ENCODE peak calls at places on chromosomes 5 and 9, in six cellular contexts. One of them, this sample, is unnamed.

GRCh38 chr5:61332891-61333350 is 863 bp downstream of the ZSWIM6 start:
- DNase-seq in MV-4-11: peak; percentile 18
- DNase-seq in stimulated activated CD4-positive, alpha-beta T cell treated with anti-CD3 and anti-CD28 coated beads, Interleukin-15, amount 100 ng/mL, for 1 hour: peak; percentile 18
- DNase-seq in aorta: peak; percentile 81
- DNase-seq in AG04449: no peak
- DNase-seq in GM10248: peak; percentile 34
- DNase-seq in this sample: peak; percentile 7

GRCh38 chr9:28234133-28234898 is 661.0 kb upstream of the C9orf72 start:
- DNase-seq in AG04449: no peak
- DNase-seq in aorta: no peak
- DNase-seq in stimulated activated CD4-positive, alpha-beta T cell treated with anti-CD3 and anti-CD28 coated beads, Interleukin-15, amount 100 ng/mL, for 1 hour: no peak
- DNase-seq in GM10248: no peak
- DNase-seq in MV-4-11: peak; percentile 88
- DNase-seq in this sample: no peak

GRCh38 chr5:41509399-41510175 is 814 bp downstream of the PLCXD3 start:
- DNase-seq in MV-4-11: no peak
- DNase-seq in GM10248: no peak
- DNase-seq in stimulated activated CD4-positive, alpha-beta T cell treated with anti-CD3 and anti-CD28 coated beads, Interleukin-15, amount 100 ng/mL, for 1 hour: no peak
- DNase-seq in aorta: no peak
- DNase-seq in AG04449: no peak
- DNase-seq in this sample: no peak

GRCh38 chr5:93359296-93359957 is 221.6 kb downstream of the NR2F1-AS1 start:
- DNase-seq in stimulated activated CD4-positive, alpha-beta T cell treated with anti-CD3 and anti-CD28 coated beads, Interleukin-15, amount 100 ng/mL, for 1 hour: no peak
- DNase-seq in GM10248: no peak
- DNase-seq in aorta: no peak
- DNase-seq in MV-4-11: no peak
- DNase-seq in AG04449: no peak
- DNase-seq in this sample: no peak

GRCh38 chr5:133370281-133370890 is 242.0 kb downstream of the FSTL4 start:
- DNase-seq in stimulated activated CD4-positive, alpha-beta T cell treated with anti-CD3 and anti-CD28 coated beads, Interleukin-15, amount 100 ng/mL, for 1 hour: no peak
- DNase-seq in MV-4-11: no peak
- DNase-seq in AG04449: no peak
- DNase-seq in GM10248: no peak
- DNase-seq in aorta: no peak
- DNase-seq in this sample: no peak

GRCh38 chr5:51002368-51002767 is 335.9 kb downstream of the PARP8 start:
- DNase-seq in AG04449: no peak
- DNase-seq in GM10248: no peak
- DNase-seq in MV-4-11: no peak
- DNase-seq in aorta: no peak
- DNase-seq in stimulated activated CD4-positive, alpha-beta T cell treated with anti-CD3 and anti-CD28 coated beads, Interleukin-15, amount 100 ng/mL, for 1 hour: no peak
- DNase-seq in this sample: no peak

GRCh38 chr5:139600336-139600949 is 39.3 kb downstream of the UBE2D2 start:
- DNase-seq in GM10248: no peak
- DNase-seq in stimulated activated CD4-positive, alpha-beta T cell treated with anti-CD3 and anti-CD28 coated beads, Interleukin-15, amount 100 ng/mL, for 1 hour: no peak
- DNase-seq in MV-4-11: peak; percentile 49
- DNase-seq in AG04449: no peak
- DNase-seq in aorta: no peak
- DNase-seq in this sample: no peak

GRCh38 chr9:35114113-35114847 is 1.4 kb downstream of the ATOSB start:
- DNase-seq in aorta: peak; percentile 95
- DNase-seq in stimulated activated CD4-positive, alpha-beta T cell treated with anti-CD3 and anti-CD28 coated beads, Interleukin-15, amount 100 ng/mL, for 1 hour: peak; percentile 36
- DNase-seq in AG04449: peak; percentile 83
- DNase-seq in GM10248: peak; percentile 49
- DNase-seq in MV-4-11: peak; percentile 88
- DNase-seq in this sample: peak; percentile 71

GRCh38 chr9:126589349-126589748 is 24.4 kb upstream of the LMX1B start:
- DNase-seq in AG04449: no peak
- DNase-seq in aorta: no peak
- DNase-seq in MV-4-11: no peak
- DNase-seq in stimulated activated CD4-positive, alpha-beta T cell treated with anti-CD3 and anti-CD28 coated beads, Interleukin-15, amount 100 ng/mL, for 1 hour: no peak
- DNase-seq in GM10248: no peak
- DNase-seq in this sample: no peak

GRCh38 chr5:84378420-84378819 is 6.3 kb downstream of the EDIL3 start:
- DNase-seq in GM10248: no peak
- DNase-seq in AG04449: no peak
- DNase-seq in stimulated activated CD4-positive, alpha-beta T cell treated with anti-CD3 and anti-CD28 coated beads, Interleukin-15, amount 100 ng/mL, for 1 hour: no peak
- DNase-seq in aorta: no peak
- DNase-seq in MV-4-11: no peak
- DNase-seq in this sample: no peak

GRCh38 chr5:96157077-96157780 is 195.6 kb upstream of the ELL2 start:
- DNase-seq in stimulated activated CD4-positive, alpha-beta T cell treated with anti-CD3 and anti-CD28 coated beads, Interleukin-15, amount 100 ng/mL, for 1 hour: no peak
- DNase-seq in MV-4-11: no peak
- DNase-seq in GM10248: no peak
- DNase-seq in AG04449: no peak
- DNase-seq in aorta: no peak
- DNase-seq in this sample: no peak

GRCh38 chr9:137619240-137620090 is 660 bp downstream of the EHMT1 start:
- DNase-seq in MV-4-11: peak; percentile 15
- DNase-seq in GM10248: peak; percentile 61
- DNase-seq in aorta: peak; percentile 66
- DNase-seq in AG04449: no peak
- DNase-seq in stimulated activated CD4-positive, alpha-beta T cell treated with anti-CD3 and anti-CD28 coated beads, Interleukin-15, amount 100 ng/mL, for 1 hour: no peak
- DNase-seq in this sample: no peak

GRCh38 chr5:170333161-170333909 is 35.8 kb upstream of the LCP2 start:
- DNase-seq in aorta: peak; percentile 51
- DNase-seq in MV-4-11: peak; percentile 92
- DNase-seq in GM10248: no peak
- DNase-seq in stimulated activated CD4-positive, alpha-beta T cell treated with anti-CD3 and anti-CD28 coated beads, Interleukin-15, amount 100 ng/mL, for 1 hour: peak; percentile 62
- DNase-seq in AG04449: no peak
- DNase-seq in this sample: peak; percentile 73

This sample was measured in CD8-positive, alpha-beta T cell.